ENCODE peak calls at places on chromosomes 4 and X, in eight cellular contexts. One of them, this sample, is unnamed.
A peak's percentile ranks its signal among the peaks of the same experiment; 100 is the strongest.

GRCh38 chrX:68252664-68253063 is 180.6 kb downstream of the OPHN1 start:
- DNase-seq in cardiac septum: no peak
- DNase-seq in NCI-H524: no peak
- DNase-seq in heart right ventricle: no peak
- DNase-seq in EH: no peak
- DNase-seq in osteocyte: no peak
- DNase-seq in DMS79: no peak
- DNase-seq in prostate gland: no peak
- DNase-seq in this sample: no peak

GRCh38 chrX:41005445-41005992 is 79.7 kb upstream of the USP9X start:
- DNase-seq in DMS79: no peak
- DNase-seq in osteocyte: no peak
- DNase-seq in NCI-H524: no peak
- DNase-seq in EH: no peak
- DNase-seq in prostate gland: no peak
- DNase-seq in cardiac septum: no peak
- DNase-seq in heart right ventricle: no peak
- DNase-seq in this sample: no peak

GRCh38 chrX:154712781-154713391 is 38.0 kb downstream of the GAB3 start:
- DNase-seq in cardiac septum: no peak
- DNase-seq in EH: peak; percentile 75
- DNase-seq in osteocyte: no peak
- DNase-seq in DMS79: no peak
- DNase-seq in heart right ventricle: no peak
- DNase-seq in prostate gland: no peak
- DNase-seq in NCI-H524: no peak
- DNase-seq in this sample: no peak

GRCh38 chr4:152828122-152828521 is 48.4 kb downstream of the ARFIP1 start:
- DNase-seq in heart right ventricle: no peak
- DNase-seq in prostate gland: no peak
- DNase-seq in osteocyte: no peak
- DNase-seq in NCI-H524: no peak
- DNase-seq in EH: peak; percentile 44
- DNase-seq in cardiac septum: no peak
- DNase-seq in DMS79: no peak
- DNase-seq in this sample: no peak

GRCh38 chr4:152038238-152038637 is 277.4 kb upstream of the GATB start:
- DNase-seq in NCI-H524: no peak
- DNase-seq in heart right ventricle: no peak
- DNase-seq in cardiac septum: no peak
- DNase-seq in osteocyte: no peak
- DNase-seq in DMS79: no peak
- DNase-seq in EH: peak; percentile 76
- DNase-seq in prostate gland: no peak
- DNase-seq in this sample: no peak

GRCh38 chr4:94452476-94453300 is 946 bp downstream of the PDLIM5 start:
- DNase-seq in DMS79: no peak
- DNase-seq in osteocyte: peak; percentile 87
- DNase-seq in cardiac septum: peak; percentile 94
- DNase-seq in heart right ventricle: peak; percentile 85
- DNase-seq in NCI-H524: peak; percentile 33
- DNase-seq in prostate gland: peak; percentile 85
- DNase-seq in EH: peak; percentile 91
- DNase-seq in this sample: peak; percentile 95

GRCh38 chrX:73825569-73825968 is 262.6 kb downstream of the CHIC1 start:
- DNase-seq in EH: no peak
- DNase-seq in osteocyte: no peak
- DNase-seq in heart right ventricle: no peak
- DNase-seq in cardiac septum: no peak
- DNase-seq in NCI-H524: no peak
- DNase-seq in prostate gland: no peak
- DNase-seq in DMS79: no peak
- DNase-seq in this sample: no peak

GRCh38 chrX:148380614-148381561 is 119.5 kb upstream of the AFF2 start:
- DNase-seq in EH: no peak
- DNase-seq in DMS79: no peak
- DNase-seq in osteocyte: no peak
- DNase-seq in cardiac septum: no peak
- DNase-seq in prostate gland: no peak
- DNase-seq in NCI-H524: no peak
- DNase-seq in heart right ventricle: no peak
- DNase-seq in this sample: no peak

GRCh38 chr4:90419124-90419711 is 292.0 kb downstream of the CCSER1 start:
- DNase-seq in prostate gland: no peak
- DNase-seq in NCI-H524: peak; percentile 35
- DNase-seq in DMS79: peak; percentile 37
- DNase-seq in osteocyte: no peak
- DNase-seq in cardiac septum: no peak
- DNase-seq in EH: peak; percentile 14
- DNase-seq in heart right ventricle: no peak
- DNase-seq in this sample: no peak

GRCh38 chrX:131633285-131633917 is 89.5 kb downstream of the OR13H1 start:
- DNase-seq in DMS79: no peak
- DNase-seq in EH: peak; percentile 33
- DNase-seq in cardiac septum: no peak
- DNase-seq in NCI-H524: peak; percentile 78
- DNase-seq in osteocyte: peak; percentile 88
- DNase-seq in prostate gland: peak; percentile 29
- DNase-seq in heart right ventricle: no peak
- DNase-seq in this sample: peak; percentile 26

GRCh38 chrX:9520211-9520590 is 55.3 kb downstream of the TBL1X start:
- DNase-seq in prostate gland: no peak
- DNase-seq in DMS79: no peak
- DNase-seq in EH: no peak
- DNase-seq in cardiac septum: no peak
- DNase-seq in heart right ventricle: no peak
- DNase-seq in NCI-H524: no peak
- DNase-seq in osteocyte: no peak
- DNase-seq in this sample: no peak

GRCh38 chr4:5165419-5166369 is 114.4 kb downstream of the STK32B start:
- DNase-seq in EH: peak; percentile 85
- DNase-seq in osteocyte: peak; percentile 84
- DNase-seq in DMS79: no peak
- DNase-seq in heart right ventricle: no peak
- DNase-seq in prostate gland: no peak
- DNase-seq in NCI-H524: peak; percentile 49
- DNase-seq in cardiac septum: no peak
- DNase-seq in this sample: no peak

GRCh38 chr4:187065396-187065795 is 341.7 kb upstream of the FAT1 start:
- DNase-seq in NCI-H524: no peak
- DNase-seq in prostate gland: no peak
- DNase-seq in cardiac septum: no peak
- DNase-seq in EH: peak; percentile 59
- DNase-seq in DMS79: no peak
- DNase-seq in heart right ventricle: no peak
- DNase-seq in osteocyte: no peak
- DNase-seq in this sample: no peak

GRCh38 chr4:78426972-78427371 is 124.6 kb upstream of the ANXA3 start:
- DNase-seq in prostate gland: no peak
- DNase-seq in NCI-H524: peak; percentile 62
- DNase-seq in DMS79: no peak
- DNase-seq in osteocyte: no peak
- DNase-seq in cardiac septum: no peak
- DNase-seq in heart right ventricle: no peak
- DNase-seq in EH: no peak
- DNase-seq in this sample: no peak

This sample was measured in left colon.